ENCODE peak calls at places on chromosomes 4 and X, in four cellular contexts. One of them, this sample, is unnamed.

GRCh38 chr4:183758006-183758734 is 99.1 kb downstream of the TRAPPC11 start:
- DNase-seq in GM12878: no peak
- DNase-seq in K562: no peak
- DNase-seq in HepG2: no peak
- DNase-seq in this sample: no peak

GRCh38 chr4:51884606-51885005 is 41.7 kb downstream of the DCUN1D4 start:
- DNase-seq in GM12878: no peak
- DNase-seq in K562: no peak
- DNase-seq in HepG2: no peak
- DNase-seq in this sample: no peak

GRCh38 chr4:27828843-27829242 is 968.2 kb downstream of the STIM2 start:
- DNase-seq in GM12878: no peak
- DNase-seq in K562: no peak
- DNase-seq in HepG2: no peak
- DNase-seq in this sample: no peak

GRCh38 chr4:99811850-99812249 is 4.8 kb upstream of the DAPP1 start:
- DNase-seq in GM12878: no peak
- DNase-seq in K562: peak
- DNase-seq in HepG2: peak
- DNase-seq in this sample: peak

GRCh38 chr4:39353478-39354177 is 12.5 kb downstream of the RFC1 start:
- DNase-seq in GM12878: peak
- DNase-seq in K562: no peak
- DNase-seq in HepG2: no peak
- DNase-seq in this sample: no peak

GRCh38 chrX:120428309-120428708 is 40.8 kb downstream of the LAMP2 start:
- DNase-seq in GM12878: no peak
- DNase-seq in K562: no peak
- DNase-seq in HepG2: no peak
- DNase-seq in this sample: no peak

GRCh38 chr4:111027526-111027925 is 404.6 kb upstream of the PITX2 start:
- DNase-seq in GM12878: no peak
- DNase-seq in K562: no peak
- DNase-seq in HepG2: no peak
- DNase-seq in this sample: no peak

GRCh38 chrX:50747471-50747900 is 66.5 kb downstream of the SHROOM4 start:
- DNase-seq in GM12878: no peak
- DNase-seq in K562: peak
- DNase-seq in HepG2: peak
- DNase-seq in this sample: peak

GRCh38 chr4:128309585-128309984 is 22.0 kb upstream of the PGRMC2 start:
- DNase-seq in GM12878: no peak
- DNase-seq in K562: no peak
- DNase-seq in HepG2: no peak
- DNase-seq in this sample: no peak

GRCh38 chrX:113828470-113828869 is 755.4 kb upstream of the HTR2C start:
- DNase-seq in GM12878: no peak
- DNase-seq in K562: no peak
- DNase-seq in HepG2: no peak
- DNase-seq in this sample: no peak

GRCh38 chr4:101630319-101630986 is 160.1 kb upstream of the BANK1 start:
- DNase-seq in GM12878: no peak
- DNase-seq in K562: no peak
- DNase-seq in HepG2: no peak
- DNase-seq in this sample: no peak

GRCh38 chr4:78057135-78057599 is at the start of gene FRAS1:
- DNase-seq in GM12878: no peak
- DNase-seq in K562: no peak
- DNase-seq in HepG2: peak
- DNase-seq in this sample: peak

GRCh38 chr4:53132117-53132889 is 233.6 kb downstream of the SCFD2 start:
- DNase-seq in GM12878: no peak
- DNase-seq in K562: no peak
- DNase-seq in HepG2: no peak
- DNase-seq in this sample: no peak

GRCh38 chr4:163922302-163922701 is 427.8 kb downstream of the TMA16 start:
- DNase-seq in GM12878: no peak
- DNase-seq in K562: no peak
- DNase-seq in HepG2: no peak
- DNase-seq in this sample: no peak

GRCh38 chr4:130808492-130808891 is 1712.5 kb downstream of the C4orf33 start:
- DNase-seq in GM12878: no peak
- DNase-seq in K562: no peak
- DNase-seq in HepG2: peak
- DNase-seq in this sample: no peak

GRCh38 chrX:104136241-104137019 is 20.4 kb downstream of the SLC25A53 start:
- DNase-seq in GM12878: peak
- DNase-seq in K562: peak
- DNase-seq in HepG2: peak
- DNase-seq in this sample: peak

GRCh38 chr4:144591401-144591800 is 54.6 kb upstream of the HHIP start:
- DNase-seq in GM12878: no peak
- DNase-seq in K562: no peak
- DNase-seq in HepG2: no peak
- DNase-seq in this sample: no peak

GRCh38 chr4:113300384-113301011 is 251.0 kb downstream of the ANK2 start:
- DNase-seq in GM12878: no peak
- DNase-seq in K562: no peak
- DNase-seq in HepG2: peak
- DNase-seq in this sample: no peak

GRCh38 chr4:151841107-151841506 is 80.3 kb upstream of the GATB start:
- DNase-seq in GM12878: no peak
- DNase-seq in K562: no peak
- DNase-seq in HepG2: no peak
- DNase-seq in this sample: no peak

GRCh38 chrX:135416546-135416945 is 5.2 kb upstream of the SMIM10L2A start:
- DNase-seq in GM12878: no peak
- DNase-seq in K562: no peak
- DNase-seq in HepG2: no peak
- DNase-seq in this sample: no peak

GRCh38 chr4:780730-781492 is 45.0 kb downstream of the CPLX1 start:
- DNase-seq in GM12878: no peak
- DNase-seq in K562: no peak
- DNase-seq in HepG2: no peak
- DNase-seq in this sample: no peak

GRCh38 chrX:29229802-29230201 is 642.6 kb downstream of the IL1RAPL1 start:
- DNase-seq in GM12878: no peak
- DNase-seq in K562: no peak
- DNase-seq in HepG2: no peak
- DNase-seq in this sample: no peak

GRCh38 chrX:29233592-29234179 is 646.4 kb downstream of the IL1RAPL1 start:
- DNase-seq in GM12878: no peak
- DNase-seq in K562: no peak
- DNase-seq in HepG2: no peak
- DNase-seq in this sample: no peak

GRCh38 chrX:29231800-29232199 is 644.6 kb downstream of the IL1RAPL1 start:
- DNase-seq in GM12878: no peak
- DNase-seq in K562: no peak
- DNase-seq in HepG2: no peak
- DNase-seq in this sample: no peak
- TF ChIP-seq TARDBP in GM12878: no peak
- TF ChIP-seq TARDBP in K562: no peak
- TF ChIP-seq TARDBP in HepG2: no peak
- TF ChIP-seq TARDBP in this sample: no peak

GRCh38 chr4:122450847-122451246 is 5.7 kb downstream of the IL2 start:
- DNase-seq in GM12878: no peak
- DNase-seq in K562: peak
- DNase-seq in HepG2: peak
- DNase-seq in this sample: peak

GRCh38 chr4:122458625-122459024 is 2.1 kb upstream of the IL2 start:
- DNase-seq in GM12878: no peak
- DNase-seq in K562: no peak
- DNase-seq in HepG2: no peak
- DNase-seq in this sample: no peak

GRCh38 chr4:122453384-122454000 is 3.0 kb downstream of the IL2 start:
- DNase-seq in GM12878: no peak
- DNase-seq in K562: no peak
- DNase-seq in HepG2: no peak
- DNase-seq in this sample: no peak

GRCh38 chr4:122456228-122457106 is at the start of gene IL2:
- DNase-seq in GM12878: no peak
- DNase-seq in K562: no peak
- DNase-seq in HepG2: no peak
- DNase-seq in this sample: no peak
- TF ChIP-seq SP1 in GM12878: no peak
- TF ChIP-seq SP1 in K562: no peak
- TF ChIP-seq SP1 in HepG2: no peak
- TF ChIP-seq SP1 in this sample: no peak

GRCh38 chr4:108702960-108703359 is 52.6 kb downstream of the OSTC start:
- DNase-seq in GM12878: no peak
- DNase-seq in K562: no peak
- DNase-seq in HepG2: no peak
- DNase-seq in this sample: no peak
- TF ChIP-seq TARDBP in GM12878: no peak
- TF ChIP-seq TARDBP in K562: no peak
- TF ChIP-seq TARDBP in HepG2: no peak
- TF ChIP-seq TARDBP in this sample: no peak

GRCh38 chr4:3388461-3389185 is 53.1 kb upstream of the HGFAC start:
- DNase-seq in GM12878: peak
- DNase-seq in K562: no peak
- DNase-seq in HepG2: no peak
- DNase-seq in this sample: no peak
- TF ChIP-seq SP1 in GM12878: no peak
- TF ChIP-seq SP1 in K562: no peak
- TF ChIP-seq SP1 in HepG2: no peak
- TF ChIP-seq SP1 in this sample: no peak

DNA sequence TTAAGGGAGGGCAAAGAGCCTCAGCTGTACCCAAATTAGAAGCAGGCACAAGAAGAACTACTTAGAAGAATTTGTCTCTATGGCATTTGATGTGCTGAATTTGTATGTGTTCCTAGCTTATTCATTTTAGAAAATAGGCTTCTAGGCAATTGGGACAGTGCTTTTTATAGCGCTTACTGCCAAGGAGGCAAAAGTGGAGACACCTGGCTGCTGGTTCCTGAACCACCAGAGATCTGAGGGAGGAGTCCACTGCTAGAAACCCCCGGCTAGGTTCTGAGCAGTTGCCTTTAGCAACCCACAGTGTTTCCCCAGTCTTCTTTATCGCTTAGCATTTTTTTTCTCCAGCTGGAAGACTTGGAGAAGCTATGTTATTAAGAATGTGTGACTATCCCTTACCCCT is 1.3 kb upstream of the RNF150 start:
- DNase-seq in GM12878: no peak
- DNase-seq in K562: no peak
- DNase-seq in HepG2: no peak
- DNase-seq in this sample: no peak
- TF ChIP-seq TARDBP in GM12878: no peak
- TF ChIP-seq TARDBP in K562: no peak
- TF ChIP-seq TARDBP in HepG2: no peak
- TF ChIP-seq TARDBP in this sample: no peak

GRCh38 chr4:15455290-15455689 is 14.4 kb upstream of the CC2D2A start:
- DNase-seq in GM12878: no peak
- DNase-seq in K562: no peak
- DNase-seq in HepG2: no peak
- DNase-seq in this sample: no peak

GRCh38 chr4:15451866-15452765 is 17.6 kb upstream of the CC2D2A start:
- DNase-seq in GM12878: no peak
- DNase-seq in K562: no peak
- DNase-seq in HepG2: no peak
- DNase-seq in this sample: no peak

GRCh38 chr4:15459706-15460105 is 10.0 kb upstream of the CC2D2A start:
- DNase-seq in GM12878: no peak
- DNase-seq in K562: no peak
- DNase-seq in HepG2: no peak
- DNase-seq in this sample: no peak

GRCh38 chr4:15457401-15458201 is 12.1 kb upstream of the CC2D2A start:
- DNase-seq in GM12878: peak
- DNase-seq in K562: peak
- DNase-seq in HepG2: peak
- DNase-seq in this sample: peak
- TF ChIP-seq SP1 in GM12878: no peak
- TF ChIP-seq SP1 in K562: no peak
- TF ChIP-seq SP1 in HepG2: no peak
- TF ChIP-seq SP1 in this sample: no peak

DNA sequence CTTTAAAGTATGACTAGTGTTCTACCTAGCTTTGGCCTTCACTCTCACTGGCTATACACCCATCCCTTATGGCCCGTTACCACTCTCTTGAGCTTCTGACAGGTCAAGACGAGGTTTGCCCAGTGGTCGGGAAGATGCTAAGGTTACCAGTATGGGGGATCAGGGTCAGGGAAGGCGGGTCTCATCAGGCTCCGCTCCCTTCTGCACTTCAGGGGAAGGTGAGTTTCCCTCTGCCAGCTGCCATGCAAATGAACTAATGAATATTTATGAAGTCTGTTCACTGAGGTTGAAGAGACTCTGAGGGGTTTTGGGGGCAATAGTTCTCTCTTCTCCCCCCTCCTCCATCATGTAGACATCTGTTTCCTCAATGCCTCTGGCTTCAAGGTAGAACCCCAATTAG is 6.6 kb downstream of the EFNB1 start:
- DNase-seq in GM12878: no peak
- DNase-seq in K562: no peak
- DNase-seq in HepG2: no peak
- DNase-seq in this sample: no peak
- TF ChIP-seq TARDBP in GM12878: no peak
- TF ChIP-seq TARDBP in K562: no peak
- TF ChIP-seq TARDBP in HepG2: no peak
- TF ChIP-seq TARDBP in this sample: no peak

DNA sequence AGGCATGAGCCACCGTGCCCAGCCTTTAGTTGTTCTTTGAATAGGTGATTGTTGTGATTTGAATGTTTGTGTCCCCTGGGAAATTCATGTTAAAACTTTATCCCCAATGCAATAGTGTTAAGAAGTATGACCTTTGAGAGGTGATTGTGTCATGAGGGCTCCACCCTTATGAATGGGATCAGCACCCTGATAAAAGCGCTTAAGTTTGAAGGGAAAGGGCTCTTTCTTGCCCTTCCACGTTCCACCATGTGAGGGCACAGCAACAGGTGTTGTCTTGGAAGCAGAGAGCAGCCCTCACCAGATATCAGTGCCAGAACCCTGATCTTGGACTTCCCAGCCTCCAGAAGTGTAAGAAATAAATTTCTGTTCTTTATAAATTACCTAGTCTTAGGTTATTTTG is 33.7 kb upstream of the RP2 start:
- DNase-seq in GM12878: no peak
- DNase-seq in K562: no peak
- DNase-seq in HepG2: peak
- DNase-seq in this sample: no peak
- TF ChIP-seq SP1 in GM12878: no peak
- TF ChIP-seq SP1 in K562: no peak
- TF ChIP-seq SP1 in HepG2: no peak
- TF ChIP-seq SP1 in this sample: no peak

This sample was measured in HEK293T.